ENCODE peak calls at places on chromosomes 6 and 20, in six cellular contexts. T is HTR-8/SVneo, J is HS-5, R is NCI-H146, C is hypothalamus, W is heart left ventricle. G is an unnamed sample.

GRCh38 chr6:23420659-23421350 is 705.2 kb upstream of the NRSN1 start:
- DNase-seq in T (no peak), C (no peak), R (no peak), J (no peak), W (no peak), G (no peak)

GRCh38 chr20:49713779-49714712 is at the start of gene B4GALT5:
- DNase-seq in W (peak), R (peak), T (peak), C (peak), J (no peak), G (peak)

GRCh38 chr6:11714116-11714797 is 64.3 kb downstream of the ADTRP start:
- DNase-seq in J (no peak), C (no peak), R (no peak), T (no peak), W (no peak), G (no peak)

GRCh38 chr6:10395171-10395945 is 19.5 kb downstream of the TFAP2A start:
- DNase-seq in R (no peak), C (no peak), T (no peak), W (no peak), J (no peak), G (no peak)

GRCh38 chr6:167652701-167653095 is 174.0 kb upstream of the AFDN start:
- DNase-seq in R (no peak), C (no peak), J (no peak), W (no peak), T (no peak), G (no peak)

GRCh38 chr6:26195924-26196845 is 109.0 kb downstream of the HFE start:
- DNase-seq in C (peak), R (peak), J (no peak), T (no peak), W (no peak), G (no peak)

GRCh38 chr6:33237731-33238130 is 29.4 kb downstream of the RING1 start:
- DNase-seq in R (no peak), C (no peak), T (no peak), W (no peak), J (no peak), G (no peak)

GRCh38 chr6:90294008-90294511 is 2.6 kb downstream of the BACH2 start:
- DNase-seq in T (no peak), W (no peak), C (no peak), R (no peak), J (no peak), G (no peak)

GRCh38 chr20:5197847-5198650 is 71.2 kb downstream of the CDS2 start:
- DNase-seq in T (no peak), C (no peak), R (no peak), J (no peak), W (no peak), G (no peak)

GRCh38 chr6:56764081-56764566 is 121.4 kb upstream of the DST start:
- DNase-seq in C (no peak), T (no peak), W (no peak), R (peak), J (no peak), G (no peak)

GRCh38 chr6:89221971-89222887 is 5.1 kb upstream of the GABRR1 start:
- DNase-seq in C (no peak), J (no peak), W (no peak), T (peak), R (no peak), G (no peak)

GRCh38 chr6:82571431-82571830 is 207.8 kb downstream of the TPBG start:
- DNase-seq in C (no peak), R (no peak), W (no peak), J (no peak), T (no peak), G (no peak)

GRCh38 chr6:167760979-167761793 is 65.5 kb upstream of the AFDN start:
- DNase-seq in T (no peak), R (no peak), C (peak), W (peak), J (no peak), G (no peak)

GRCh38 chr6:144335315-144335861 is 50.3 kb downstream of the UTRN start:
- DNase-seq in T (no peak), C (no peak), R (no peak), W (no peak), J (no peak), G (no peak)

GRCh38 chr6:70889270-70889669 is 67.6 kb downstream of the B3GAT2 start:
- DNase-seq in R (no peak), C (no peak), J (no peak), T (no peak), W (no peak), G (no peak)

GRCh38 chr6:43883698-43884659 is 114.0 kb downstream of the VEGFA start:
- DNase-seq in W (no peak), R (no peak), T (no peak), C (no peak), J (no peak), G (no peak)

GRCh38 chr6:23754197-23754596 is 371.8 kb upstream of the NRSN1 start:
- DNase-seq in T (no peak), C (no peak), J (no peak), W (no peak), R (peak), G (no peak)

GRCh38 chr6:3885262-3886036 is 36.3 kb downstream of the FAM50B start:
- DNase-seq in W (no peak), T (peak), J (no peak), C (no peak), R (peak), G (no peak)

GRCh38 chr6:44489912-44490604 is 102.6 kb downstream of the CDC5L start:
- DNase-seq in W (no peak), T (peak), J (peak), R (no peak), C (no peak), G (no peak)

GRCh38 chr6:33704215-33704817 is 7.2 kb downstream of the UQCC2 start:
- DNase-seq in T (no peak), W (no peak), R (no peak), C (no peak), J (no peak), G (no peak)

GRCh38 chr20:41854765-41855164 is 236.6 kb upstream of the CHD6 start:
- DNase-seq in R (no peak), J (no peak), T (no peak), C (no peak), W (no peak), G (no peak)

GRCh38 chr6:111278738-111279137 is 191.4 kb downstream of the SLC16A10 start:
- DNase-seq in W (no peak), R (no peak), T (no peak), C (no peak), J (no peak), G (no peak)

GRCh38 chr6:123518441-123519190 is 118.1 kb downstream of the TRDN start:
- DNase-seq in W (no peak), T (no peak), J (no peak), R (no peak), C (no peak), G (no peak)

GRCh38 chr6:155495011-155495768 is 39.6 kb upstream of the NOX3 start:
- DNase-seq in T (peak), R (peak), C (peak), J (no peak), W (peak), G (no peak)

GRCh38 chr20:56460459-56460858 is 8.0 kb upstream of the RTF2 start:
- DNase-seq in T (no peak), W (no peak), C (no peak), J (no peak), R (no peak), G (peak)

GRCh38 chr20:54706581-54706980 is 231.2 kb downstream of the DOK5 start:
- DNase-seq in C (no peak), T (no peak), R (no peak), J (no peak), W (no peak), G (no peak)

GRCh38 chr6:134111062-134111677 is 58.7 kb upstream of the SLC2A12 start:
- DNase-seq in W (no peak), C (no peak), J (peak), R (peak), T (peak), G (peak)

GRCh38 chr6:113102761-113103160 is 754.4 kb upstream of the MARCKS start:
- DNase-seq in T (no peak), J (no peak), W (no peak), R (no peak), C (no peak), G (no peak)

GRCh38 chr6:34059914-34060313 is 86.0 kb downstream of the GRM4 start:
- DNase-seq in W (no peak), J (no peak), R (no peak), T (no peak), C (no peak), G (no peak)

GRCh38 chr20:5781798-5782750 is 31.9 kb downstream of the SHLD1 start:
- DNase-seq in C (no peak), W (peak), T (no peak), R (no peak), J (no peak), G (no peak)

GRCh38 chr6:47414517-47415167 is 62.9 kb upstream of the CD2AP start:
- DNase-seq in R (peak), T (no peak), W (no peak), C (no peak), J (peak), G (no peak)

GRCh38 chr20:25750765-25751696 is 54.4 kb upstream of the ZNF337 start:
- DNase-seq in R (peak), J (no peak), T (no peak), W (peak), C (peak), G (peak)

GRCh38 chr20:48153105-48153504 is 367.8 kb upstream of the SULF2 start:
- DNase-seq in T (no peak), J (no peak), C (no peak), W (no peak), R (no peak), G (no peak)

GRCh38 chr20:24705486-24705885 is 236.1 kb downstream of the SYNDIG1 start:
- DNase-seq in C (no peak), T (no peak), J (no peak), W (no peak), R (no peak), G (no peak)

GRCh38 chr6:170026272-170027110 is 264.4 kb downstream of the DLL1 start:
- DNase-seq in R (peak), J (no peak), W (no peak), C (no peak), T (no peak), G (no peak)

GRCh38 chr6:524803-525202 is 132.1 kb downstream of the HUS1B start:
- DNase-seq in C (no peak), T (no peak), J (no peak), R (peak), W (no peak), G (peak)

GRCh38 chr6:10028202-10028601 is 386.7 kb downstream of the TFAP2A start:
- DNase-seq in J (no peak), W (no peak), R (no peak), T (no peak), C (no peak), G (no peak)

GRCh38 chr6:80607814-80608391 is 501.4 kb downstream of the BCKDHB start:
- DNase-seq in T (no peak), R (no peak), C (no peak), J (peak), W (no peak), G (no peak)

G was measured in effector memory CD8-positive, alpha-beta T cell.